ENCODE peak calls at places on chromosomes 12 and 14, in four cellular contexts. G is GM12865, D is GM13976, S is M059J. V is an unnamed sample.

GRCh38 chr12:5432011-5432400 is at the start of gene NTF3:
- DNase-seq in G (no peak), D (peak), S (peak), V (no peak)

GRCh38 chr12:54596526-54596946 is 8.1 kb upstream of the PPP1R1A start:
- DNase-seq in G (peak), D (peak), S (peak), V (peak)

GRCh38 chr14:38078393-38078792 is 129.3 kb upstream of the SSTR1 start:
- DNase-seq in G (no peak), D (no peak), S (no peak), V (no peak)

GRCh38 chr14:65502676-65503124 is 90.2 kb downstream of the FUT8 start:
- DNase-seq in G (peak), D (peak), S (peak), V (no peak)

GRCh38 chr12:87923361-87923760 is 105.8 kb downstream of the C12orf50 start:
- DNase-seq in G (no peak), D (no peak), S (no peak), V (no peak)

GRCh38 chr12:102539651-102540553 is 59.5 kb upstream of the IGF1 start:
- DNase-seq in G (no peak), D (no peak), S (peak), V (no peak)

GRCh38 chr14:37650356-37651037 is 55.1 kb downstream of the TTC6 start:
- DNase-seq in G (no peak), D (no peak), S (peak), V (no peak)

GRCh38 chr12:100951756-100952155 is 157.2 kb downstream of the ANO4 start:
- DNase-seq in G (no peak), D (no peak), S (no peak), V (no peak)

GRCh38 chr12:632102-632696 is 31.0 kb downstream of the NINJ2 start:
- DNase-seq in G (peak), D (no peak), S (peak), V (peak)

GRCh38 chr14:49971156-49972141 is 78.6 kb downstream of the ARF6 start:
- DNase-seq in G (peak), D (peak), S (no peak), V (peak)

GRCh38 chr12:56257491-56258067 is 605 bp downstream of the ANKRD52 start:
- DNase-seq in G (no peak), D (peak), S (peak), V (peak)

GRCh38 chr14:68210729-68211299 is 391.2 kb downstream of the RAD51B start:
- DNase-seq in G (peak), D (peak), S (peak), V (peak)

GRCh38 chr14:104246401-104247335 is 108.3 kb downstream of the KIF26A start:
- DNase-seq in G (no peak), D (no peak), S (no peak), V (no peak)

GRCh38 chr12:122730215-122731014 is at the start of gene HCAR1:
- DNase-seq in G (peak), D (no peak), S (no peak), V (peak)